ENCODE peak calls at places on chromosomes 4 and X, in five cellular contexts. A is nucleus accumbens; U is endothelial cell; X is cerebellum; G is stimulated activated CD8-positive, alpha-beta memory T cell treated with anti-CD3 and anti-CD28 coated beads, Interleukin-7, amount 100 ng/mL, for 4 hours. E is an unnamed sample.

GRCh38 chr4:184440593-184441358 is 33.6 kb downstream of the IRF2 start:
- DNase-seq in A (no peak), U (no peak), X (no peak), G (no peak), E (no peak)

GRCh38 chr4:147325566-147325965 is 155.3 kb upstream of the EDNRA start:
- DNase-seq in A (no peak), U (no peak), X (no peak), G (no peak), E (no peak)

GRCh38 chr4:7313361-7313811 is 121.0 kb downstream of the SORCS2 start:
- DNase-seq in A (peak; percentile 58), U (no peak), X (no peak), G (no peak), E (no peak)

GRCh38 chr4:9762823-9763475 is 18.5 kb upstream of the DRD5 start:
- DNase-seq in A (peak; percentile 32), U (peak; percentile 70), X (peak; percentile 17), G (no peak), E (peak; percentile 47)

GRCh38 chrX:55742649-55743048 is 25.1 kb downstream of the RRAGB start:
- DNase-seq in A (no peak), U (no peak), X (no peak), G (no peak), E (no peak)

GRCh38 chr4:108043536-108043935 is 53.8 kb downstream of the HADH start:
- DNase-seq in A (no peak), U (no peak), X (no peak), G (no peak), E (peak; percentile 64)

GRCh38 chr4:170465434-170465833 is 375.7 kb upstream of the AADAT start:
- DNase-seq in A (no peak), U (no peak), X (no peak), G (no peak), E (no peak)

GRCh38 chr4:139144161-139144859 is 32.7 kb downstream of the ELF2 start:
- DNase-seq in A (no peak), U (no peak), X (no peak), G (no peak), E (peak; percentile 51)

GRCh38 chrX:108641589-108642272 is 94.6 kb downstream of the IRS4 start:
- DNase-seq in A (no peak), U (no peak), X (no peak), G (no peak), E (peak; percentile 1)

GRCh38 chr4:153114771-153115321 is 89.4 kb upstream of the TRIM2 start:
- DNase-seq in A (no peak), U (no peak), X (no peak), G (peak; percentile 41), E (peak; percentile 89)

GRCh38 chr4:80016506-80016905 is 56.5 kb downstream of the ANTXR2 start:
- DNase-seq in A (no peak), U (no peak), X (no peak), G (no peak), E (peak; percentile 42)

GRCh38 chrX:44945736-44946135 is 72.7 kb downstream of the KDM6A start:
- DNase-seq in A (no peak), U (no peak), X (no peak), G (no peak), E (peak; percentile 3)

GRCh38 chr4:175947117-175947722 is 118.4 kb upstream of the WDR17 start:
- DNase-seq in A (no peak), U (no peak), X (peak; percentile 18), G (no peak), E (peak; percentile 15)

GRCh38 chr4:11427201-11427996 is 1.3 kb downstream of the HS3ST1 start:
- DNase-seq in A (no peak), U (no peak), X (peak; percentile 54), G (no peak), E (no peak)